ENCODE peak calls at places on chromosome 10, in seven cellular contexts. V is IMR-90, T is neuronal stem cell, D is H1, W is trophoblast cell, K is mesenchymal stem cell, Q is H9. Y is an unnamed sample.

GRCh38 chr10:97991875-97992274 is 38.5 kb downstream of the CRTAC1 start:
- DNase-seq in T (peak), K (peak), D (no peak), W (peak), V (peak), Q (peak), Y (peak)

GRCh38 chr10:8365935-8366911 is 311.7 kb downstream of the GATA3 start:
- DNase-seq in T (no peak), W (peak), V (peak), K (peak), Q (no peak), D (peak), Y (peak)

GRCh38 chr10:30463944-30464451 is 30.0 kb downstream of the MAP3K8 start:
- DNase-seq in K (no peak), T (no peak), D (no peak), Q (no peak), W (peak), V (peak), Y (peak)

GRCh38 chr10:101292194-101293006 is 61.6 kb upstream of the BTRC start:
- DNase-seq in K (peak), T (no peak), V (no peak), D (no peak), W (peak), Q (no peak), Y (no peak)

GRCh38 chr10:97542169-97543024 is 30.2 kb upstream of the ANKRD2 start:
- DNase-seq in V (peak), Q (peak), K (peak), D (no peak), T (no peak), W (peak), Y (peak)

GRCh38 chr10:114869500-114869899 is 47.9 kb downstream of the FHIP2A start:
- DNase-seq in V (peak), Q (no peak), T (no peak), D (no peak), W (no peak), K (peak), Y (no peak)

GRCh38 chr10:105017116-105017515 is 376.0 kb downstream of the SORCS3 start:
- DNase-seq in D (no peak), V (no peak), K (no peak), T (no peak), Q (no peak), W (no peak), Y (no peak)

GRCh38 chr10:75080554-75080953 is 30.9 kb upstream of the SAMD8 start:
- DNase-seq in Q (no peak), K (no peak), D (no peak), W (peak), V (no peak), T (no peak), Y (no peak)

GRCh38 chr10:97234403-97234802 is 48.6 kb upstream of the SLIT1 start:
- DNase-seq in Q (no peak), W (peak), V (peak), D (no peak), K (peak), T (peak), Y (peak)

GRCh38 chr10:124250506-124250905 is 157.1 kb upstream of the CHST15 start:
- DNase-seq in V (no peak), K (no peak), T (no peak), Q (no peak), W (no peak), D (no peak), Y (no peak)

GRCh38 chr10:112307631-112308502 is 24.7 kb downstream of the TECTB start:
- DNase-seq in T (peak), W (peak), Q (peak), V (peak), K (peak), D (peak), Y (peak)

GRCh38 chr10:126931548-126931947 is 26.3 kb downstream of the DOCK1 start:
- DNase-seq in Q (no peak), T (no peak), K (no peak), D (no peak), V (no peak), W (no peak), Y (no peak)

GRCh38 chr10:8043569-8044306 is 10.8 kb upstream of the GATA3 start:
- DNase-seq in W (no peak), K (no peak), D (no peak), V (no peak), Q (peak), T (peak), Y (peak)

GRCh38 chr10:34757933-34758332 is 57.2 kb downstream of the PARD3 start:
- DNase-seq in K (no peak), Q (no peak), T (no peak), V (no peak), D (no peak), W (no peak), Y (no peak)

GRCh38 chr10:75403144-75404022 is 1.8 kb upstream of the ZNF503 start:
- DNase-seq in V (no peak), W (no peak), Q (peak), K (peak), T (peak), D (no peak), Y (peak)

GRCh38 chr10:60148266-60148840 is 241.3 kb downstream of the ANK3 start:
- DNase-seq in V (peak), T (no peak), W (no peak), D (no peak), K (peak), Q (no peak), Y (no peak)

GRCh38 chr10:116796469-116796868 is 52.8 kb upstream of the ENO4 start:
- DNase-seq in K (no peak), Q (no peak), V (no peak), W (no peak), D (no peak), T (no peak), Y (no peak)

GRCh38 chr10:24396396-24396795 is 187.5 kb downstream of the KIAA1217 start:
- DNase-seq in D (no peak), W (peak), V (no peak), K (no peak), Q (no peak), T (no peak), Y (peak)

GRCh38 chr10:21402606-21403083 is 122.8 kb downstream of the SKIDA1 start:
- DNase-seq in Q (no peak), K (peak), D (no peak), V (peak), T (no peak), W (no peak), Y (no peak)

GRCh38 chr10:111117528-111118277 is 40.9 kb downstream of the ADRA2A start:
- DNase-seq in V (no peak), Q (peak), T (no peak), D (no peak), K (no peak), W (no peak), Y (no peak)

GRCh38 chr10:92970301-92971070 is 90.1 kb upstream of the CYP26C1 start:
- DNase-seq in K (peak), T (no peak), D (no peak), V (peak), W (no peak), Q (no peak), Y (no peak)

GRCh38 chr10:77605466-77605865 is 32.1 kb downstream of the KCNMA1 start:
- DNase-seq in W (no peak), T (no peak), K (peak), D (no peak), Q (peak), V (no peak), Y (peak)

GRCh38 chr10:978826-979421 is 9.3 kb upstream of the GTPBP4 start:
- DNase-seq in W (no peak), T (no peak), K (no peak), Q (no peak), D (no peak), V (no peak), Y (no peak)

GRCh38 chr10:32103721-32104120 is 47.5 kb upstream of the KIF5B start:
- DNase-seq in T (peak), V (no peak), K (no peak), D (no peak), W (no peak), Q (no peak), Y (no peak)
- H3K23ac ChIP-seq in T (no peak), V (no peak), K (no peak), D (no peak), W (no peak), Q (no peak), Y (no peak)

DNA sequence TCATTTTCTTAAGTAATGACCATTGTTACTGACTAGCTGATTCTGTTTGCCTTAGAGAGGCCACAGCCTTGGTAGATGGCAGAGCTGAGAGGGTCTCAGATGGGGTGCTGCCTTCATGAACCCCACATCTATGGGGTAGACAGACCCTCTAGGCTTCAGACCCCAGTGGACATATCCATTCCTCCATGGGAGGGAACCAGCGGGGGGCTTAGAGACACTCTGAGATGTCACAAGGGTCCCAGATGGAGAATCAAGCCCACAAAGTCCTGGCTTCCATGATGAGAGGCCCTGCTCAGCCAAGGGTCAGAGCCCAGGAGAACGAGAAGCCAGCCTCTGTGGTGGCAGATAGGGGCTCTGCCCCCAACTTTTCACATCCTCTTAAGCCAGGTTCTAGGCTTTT is 408.6 kb downstream of the TCERG1L start:
- DNase-seq in Q (no peak), T (no peak), V (no peak), W (no peak), K (no peak), D (no peak), Y (no peak)
- H3K23ac ChIP-seq in Q (no peak), T (no peak), V (no peak), W (no peak), K (no peak), D (no peak), Y (no peak)

GRCh38 chr10:33236916-33237315 is 97.6 kb downstream of the NRP1 start:
- DNase-seq in W (no peak), Q (no peak), V (no peak), D (no peak), T (no peak), K (no peak), Y (peak)
- H3K23ac ChIP-seq in W (no peak), Q (no peak), V (peak), D (no peak), T (no peak), K (no peak), Y (no peak)

DNA sequence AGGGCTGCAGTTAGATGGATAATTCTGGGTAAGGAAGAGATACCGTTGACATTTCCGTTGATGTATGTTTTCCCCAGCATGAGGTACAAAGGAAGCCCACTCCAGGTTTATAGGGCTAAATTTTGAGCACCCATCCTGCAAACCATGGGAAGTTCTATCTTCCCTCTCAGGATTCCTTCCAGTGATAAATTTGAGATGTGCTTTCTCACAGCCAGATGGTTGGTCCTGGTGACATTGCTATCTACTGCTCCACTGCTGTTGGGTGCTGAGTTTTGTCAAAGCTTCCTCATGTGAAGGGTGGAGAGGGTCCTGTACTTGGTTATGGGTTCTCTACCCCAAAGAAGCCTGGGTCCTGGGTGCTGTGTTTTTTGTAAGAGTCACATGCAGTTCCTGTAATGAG is 57.4 kb downstream of the CXCL12 start:
- DNase-seq in K (no peak), D (no peak), Q (no peak), V (no peak), W (no peak), T (no peak), Y (no peak)
- H3K23ac ChIP-seq in K (no peak), D (no peak), Q (no peak), V (no peak), W (no peak), T (no peak), Y (no peak)

Y was measured in mesendoderm.